ENCODE peak calls at places on chromosome 19, in six cellular contexts. U is AG04450; Y is AG04449; C is endothelial cell; H is ascending aorta; T is CD8-positive, alpha-beta T cell. N is an unnamed sample.

GRCh38 chr19:34337747-34338146 is 27.2 kb upstream of the GPI start:
- DNase-seq in U (no peak), Y (no peak), C (no peak), H (no peak), T (no peak), N (no peak)

GRCh38 chr19:42498387-42498786 is 29.9 kb downstream of the CEACAM1 start:
- DNase-seq in U (no peak), Y (no peak), C (no peak), H (no peak), T (no peak), N (no peak)

GRCh38 chr19:55581145-55581827 is 638 bp upstream of the ZNF579 start:
- DNase-seq in U (no peak), Y (no peak), C (no peak), H (no peak), T (no peak), N (peak)

GRCh38 chr19:558770-559439 is 13.5 kb upstream of the BSG start:
- DNase-seq in U (no peak), Y (no peak), C (no peak), H (no peak), T (no peak), N (no peak)

GRCh38 chr19:49447485-49448431 is 3.9 kb downstream of the PIH1D1 start:
- DNase-seq in U (no peak), Y (no peak), C (no peak), H (no peak), T (no peak), N (peak)

GRCh38 chr19:4081441-4082129 is 14.9 kb upstream of the ZBTB7A start:
- DNase-seq in U (no peak), Y (no peak), C (no peak), H (no peak), T (no peak), N (no peak)

GRCh38 chr19:57708641-57709354 is at the start of gene ZNF154:
- DNase-seq in U (peak), Y (no peak), C (peak), H (no peak), T (peak), N (peak)

GRCh38 chr19:14189415-14189814 is 16.6 kb downstream of the ADGRL1 start:
- DNase-seq in U (no peak), Y (no peak), C (no peak), H (no peak), T (no peak), N (no peak)

GRCh38 chr19:33133438-33134031 is 1.6 kb downstream of the WDR88 start:
- DNase-seq in U (no peak), Y (no peak), C (no peak), H (no peak), T (no peak), N (peak)

GRCh38 chr19:11964496-11964857 is 363 bp upstream of the ZNF763 start:
- DNase-seq in U (no peak), Y (no peak), C (no peak), H (no peak), T (no peak), N (no peak)

GRCh38 chr19:17794731-17795494 is at the start of gene B3GNT3:
- DNase-seq in U (no peak), Y (no peak), C (peak), H (no peak), T (no peak), N (peak)

GRCh38 chr19:34336781-34337271 is 28.2 kb upstream of the GPI start:
- DNase-seq in U (no peak), Y (no peak), C (peak), H (peak), T (peak), N (peak)

GRCh38 chr19:50377051-50377441 is 789 bp downstream of the NR1H2 start:
- DNase-seq in U (no peak), Y (no peak), C (no peak), H (no peak), T (peak), N (peak)

GRCh38 chr19:41702208-41702651 is 6.2 kb upstream of the CEACAM5 start:
- DNase-seq in U (no peak), Y (peak), C (no peak), H (no peak), T (no peak), N (no peak)

GRCh38 chr19:4636151-4636717 is 3.1 kb upstream of the TNFAIP8L1 start:
- DNase-seq in U (no peak), Y (no peak), C (peak), H (peak), T (peak), N (peak)

GRCh38 chr19:18137242-18137641 is 15.7 kb upstream of the PIK3R2 start:
- DNase-seq in U (no peak), Y (no peak), C (no peak), H (no peak), T (no peak), N (no peak)

GRCh38 chr19:18074192-18074591 is 12.5 kb downstream of the IL12RB1 start:
- DNase-seq in U (no peak), Y (no peak), C (no peak), H (no peak), T (no peak), N (no peak)

GRCh38 chr19:873084-874019 is 13.9 kb downstream of the CFD start:
- DNase-seq in U (no peak), Y (no peak), C (no peak), H (no peak), T (peak), N (no peak)

GRCh38 chr19:14400913-14401312 is 18.2 kb downstream of the DDX39A start:
- DNase-seq in U (no peak), Y (no peak), C (no peak), H (no peak), T (no peak), N (no peak)

GRCh38 chr19:988081-988480 is 3.9 kb downstream of the WDR18 start:
- DNase-seq in U (no peak), Y (no peak), C (no peak), H (no peak), T (no peak), N (no peak)

GRCh38 chr19:50432658-50433057 is at the start of gene MYBPC2:
- DNase-seq in U (no peak), Y (no peak), C (no peak), H (no peak), T (no peak), N (no peak)

GRCh38 chr19:920051-920857 is 3.1 kb downstream of the KISS1R start:
- DNase-seq in U (no peak), Y (no peak), C (no peak), H (no peak), T (peak), N (peak)

GRCh38 chr19:56085571-56086275 is 35.4 kb downstream of the ZNF787 start:
- DNase-seq in U (no peak), Y (no peak), C (no peak), H (no peak), T (no peak), N (no peak)

GRCh38 chr19:370641-371330 is 26.2 kb upstream of the MIER2 start:
- DNase-seq in U (no peak), Y (no peak), C (no peak), H (peak), T (no peak), N (no peak)

GRCh38 chr19:43504426-43505185 is at the start of gene PHLDB3:
- DNase-seq in U (no peak), Y (no peak), C (no peak), H (peak), T (peak), N (peak)

GRCh38 chr19:50702870-50703829 is 16.5 kb downstream of the SHANK1 start:
- DNase-seq in U (no peak), Y (no peak), C (no peak), H (no peak), T (no peak), N (no peak)

GRCh38 chr19:19407640-19407933 is 2.1 kb downstream of the GATAD2A start:
- DNase-seq in U (no peak), Y (no peak), C (no peak), H (no peak), T (no peak), N (no peak)

GRCh38 chr19:51372649-51373504 is at the start of gene NKG7:
- DNase-seq in U (no peak), Y (no peak), C (no peak), H (no peak), T (peak), N (no peak)

GRCh38 chr19:982567-983170 is 1.5 kb upstream of the WDR18 start:
- DNase-seq in U (no peak), Y (no peak), C (peak), H (peak), T (peak), N (peak)

GRCh38 chr19:33488826-33489225 is 32.8 kb downstream of the PEPD start:
- DNase-seq in U (no peak), Y (no peak), C (no peak), H (no peak), T (no peak), N (no peak)

GRCh38 chr19:2032296-2032941 is 16.9 kb upstream of the BTBD2 start:
- DNase-seq in U (no peak), Y (no peak), C (peak), H (peak), T (peak), N (no peak)

GRCh38 chr19:38449518-38449917 is 16.0 kb downstream of the RYR1 start:
- DNase-seq in U (no peak), Y (no peak), C (no peak), H (no peak), T (no peak), N (no peak)

GRCh38 chr19:48817585-48818124 is 6.8 kb upstream of the BCAT2 start:
- DNase-seq in U (no peak), Y (no peak), C (no peak), H (no peak), T (no peak), N (no peak)

GRCh38 chr19:42330521-42330835 is 5.0 kb downstream of the MEGF8 start:
- DNase-seq in U (no peak), Y (no peak), C (no peak), H (no peak), T (no peak), N (no peak)

GRCh38 chr19:41706741-41707501 is 1.5 kb upstream of the CEACAM5 start:
- DNase-seq in U (no peak), Y (no peak), C (peak), H (no peak), T (peak), N (no peak)

GRCh38 chr19:55210120-55210493 is 806 bp upstream of the PTPRH start:
- DNase-seq in U (peak), Y (peak), C (no peak), H (no peak), T (no peak), N (no peak)

GRCh38 chr19:3516675-3517207 is 10.6 kb downstream of the FZR1 start:
- DNase-seq in U (no peak), Y (no peak), C (no peak), H (no peak), T (peak), N (no peak)

DNA sequence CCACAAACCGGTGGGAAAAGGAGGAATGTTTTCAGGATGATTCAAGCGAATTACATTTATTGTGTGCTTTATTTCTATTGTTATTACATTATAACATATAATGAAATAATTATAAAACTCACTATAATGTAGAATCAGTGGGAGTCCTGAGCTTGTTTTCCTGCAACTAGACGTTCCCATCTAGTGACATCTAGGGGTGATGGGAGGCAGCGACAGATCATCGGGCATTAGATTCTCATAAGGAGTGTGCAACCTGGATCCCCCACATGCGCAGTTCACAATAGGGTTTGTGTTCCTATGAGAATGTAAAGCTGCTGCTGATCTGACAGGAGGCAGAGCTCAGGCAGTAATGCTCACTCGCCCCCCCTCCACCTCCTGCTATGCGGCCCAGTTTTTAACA is 54.5 kb downstream of the SPTBN4 start:
- DNase-seq in U (no peak), Y (no peak), C (no peak), H (no peak), T (no peak), N (no peak)
- TF ChIP-seq CTCF in U (peak), Y (peak), C (no peak), H (no peak), T (no peak), N (no peak)

DNA sequence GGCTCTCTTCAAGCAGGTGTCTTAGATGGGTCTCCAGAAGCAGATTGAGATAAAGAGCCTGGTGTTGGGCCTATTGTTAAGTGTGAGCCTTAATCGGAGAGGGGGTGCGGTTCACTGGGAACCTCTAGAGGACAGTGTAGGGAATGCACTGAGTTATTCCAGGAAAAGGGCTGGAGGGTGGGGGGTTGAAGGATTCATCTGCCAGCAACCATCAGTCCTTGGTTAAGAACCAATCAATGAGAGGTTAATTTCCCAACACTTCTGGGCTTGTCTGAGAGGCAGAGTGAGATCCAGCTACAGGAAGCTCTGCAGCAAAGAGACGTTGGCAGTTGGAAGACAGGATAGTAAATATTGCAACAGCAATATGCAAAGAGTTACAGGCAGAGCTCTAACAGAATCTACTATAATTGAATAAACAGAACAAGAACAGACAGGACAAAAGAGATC is 28.7 kb downstream of the CYP4F2 start:
- DNase-seq in U (no peak), Y (no peak), C (no peak), H (peak), T (peak), N (no peak)
- TF ChIP-seq CTCF in U (peak), Y (peak), C (no peak), H (peak), T (peak), N (no peak)

DNA sequence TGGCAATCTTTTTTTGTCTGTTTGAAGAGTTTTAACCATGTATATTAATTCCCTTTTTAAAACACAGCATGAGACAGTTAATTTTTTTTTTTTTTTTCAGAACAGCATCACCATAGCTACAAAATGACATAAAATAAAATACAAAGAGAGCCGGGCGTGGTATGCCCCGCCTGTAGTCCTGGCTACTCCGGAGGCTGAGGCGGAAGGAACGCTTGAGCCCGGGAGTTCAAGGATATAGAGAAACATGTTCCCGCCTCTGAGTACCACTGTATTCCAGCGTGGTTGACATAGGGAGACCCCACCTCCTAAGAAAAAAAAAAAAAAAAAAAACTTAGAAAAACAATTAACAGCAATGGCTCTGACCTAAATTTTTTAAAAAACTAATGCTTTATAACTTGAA is 10.0 kb upstream of the INSR start:
- DNase-seq in U (no peak), Y (no peak), C (no peak), H (no peak), T (no peak), N (no peak)
- TF ChIP-seq CTCF in U (no peak), Y (no peak), C (no peak), H (no peak), T (no peak), N (no peak)

GRCh38 chr19:46486358-46486757 is 9.3 kb downstream of the PNMA8B start:
- DNase-seq in U (no peak), Y (no peak), C (no peak), H (no peak), T (no peak), N (no peak)

GRCh38 chr19:46488551-46488950 is 7.1 kb downstream of the PNMA8B start:
- DNase-seq in U (no peak), Y (no peak), C (no peak), H (no peak), T (no peak), N (no peak)

GRCh38 chr19:46487178-46487801 is 8.4 kb downstream of the PNMA8B start:
- DNase-seq in U (no peak), Y (no peak), C (no peak), H (no peak), T (no peak), N (no peak)

GRCh38 chr19:46489445-46490272 is 6.0 kb downstream of the PNMA8B start:
- DNase-seq in U (no peak), Y (no peak), C (no peak), H (peak), T (no peak), N (peak)

DNA sequence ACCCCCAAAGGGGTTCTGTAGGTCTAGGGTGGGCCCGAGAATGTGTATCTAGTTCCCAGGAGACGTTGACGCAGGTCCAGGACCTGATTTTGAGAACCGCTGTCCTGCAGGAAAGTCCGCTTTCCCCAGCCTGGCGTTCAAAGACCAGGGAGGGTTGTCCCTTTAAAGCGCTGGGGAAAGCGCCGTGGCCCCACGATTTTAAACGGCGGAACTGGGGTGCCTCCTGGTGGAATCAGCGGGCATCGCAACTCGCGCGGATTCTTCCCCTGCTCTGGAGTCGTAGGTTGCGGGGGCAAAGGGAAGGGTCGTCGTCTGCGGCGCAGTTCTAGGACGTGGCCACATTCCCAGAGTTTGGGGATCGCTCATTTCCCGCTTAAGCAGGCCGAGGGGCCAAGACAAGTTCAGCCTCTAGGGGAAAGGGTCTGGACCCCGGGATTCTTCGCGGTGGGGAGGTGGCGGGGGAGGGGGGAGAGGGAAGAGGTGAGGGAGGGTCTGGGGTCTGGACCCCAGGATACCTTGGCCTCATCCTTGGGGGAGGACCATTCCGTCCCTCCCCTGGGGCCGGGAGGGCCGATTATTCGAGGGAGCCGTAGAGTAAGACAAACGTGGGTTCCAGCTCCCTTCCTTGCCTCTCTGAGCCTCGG is 7.7 kb downstream of the PNMA8B start:
- DNase-seq in U (no peak), Y (no peak), C (peak), H (peak), T (peak), N (peak)
- TF ChIP-seq CTCF in U (peak), Y (peak), C (peak), H (peak), T (peak), N (peak)